ENCODE peak calls at places on chromosomes 1 and 21, in five cellular contexts. T is GM23338, X is colonic mucosa, K is GM13976, H is WTC11. V is an unnamed sample.

GRCh38 chr1:177864530-177865305 is 105.1 kb downstream of the SEC16B start:
- DNase-seq in T (no peak), X (no peak), K (no peak), H (no peak), V (no peak)

GRCh38 chr1:116374340-116375164 is 1.5 kb downstream of the ATP1A1 start:
- DNase-seq in T (peak), X (peak), K (no peak), H (peak), V (no peak)

GRCh38 chr1:226034482-226034881 is 28.0 kb upstream of the H3-3A start:
- DNase-seq in T (no peak), X (peak), K (no peak), H (no peak), V (no peak)

GRCh38 chr21:43991447-43991991 is 20.6 kb upstream of the TRAPPC10 start:
- DNase-seq in T (no peak), X (no peak), K (no peak), H (no peak), V (no peak)

GRCh38 chr21:44999428-44999971 is 59.7 kb downstream of the SLX9 start:
- DNase-seq in T (no peak), X (no peak), K (no peak), H (no peak), V (no peak)

GRCh38 chr1:8416857-8417256 is 98.9 kb downstream of the SLC45A1 start:
- DNase-seq in T (no peak), X (no peak), K (no peak), H (no peak), V (no peak)

GRCh38 chr1:211589782-211590721 is 11.1 kb upstream of the SLC30A1 start:
- DNase-seq in T (no peak), X (no peak), K (no peak), H (no peak), V (no peak)

GRCh38 chr1:229714964-229715603 is 89.0 kb downstream of the URB2 start:
- DNase-seq in T (peak), X (peak), K (peak), H (peak), V (peak)

GRCh38 chr1:165075725-165076370 is 280.7 kb downstream of the LMX1A start:
- DNase-seq in T (peak), X (no peak), K (no peak), H (peak), V (no peak)

GRCh38 chr1:80675469-80675868 is 1125.3 kb upstream of the ADGRL2 start:
- DNase-seq in T (peak), X (no peak), K (no peak), H (no peak), V (no peak)

GRCh38 chr1:179971563-179972496 is 17.2 kb downstream of the CEP350 start:
- DNase-seq in T (no peak), X (no peak), K (no peak), H (no peak), V (no peak)

GRCh38 chr1:145886811-145887210 is 1.1 kb upstream of the ANKRD35 start:
- DNase-seq in T (peak), X (no peak), K (no peak), H (no peak), V (no peak)
- TF ChIP-seq CTCF in T (no peak), X (no peak), K (no peak), H (no peak), V (no peak)

GRCh38 chr21:34270406-34270805 is 93.4 kb upstream of the KCNE2 start:
- DNase-seq in T (no peak), X (no peak), K (no peak), H (no peak), V (no peak)
- TF ChIP-seq CTCF in T (no peak), X (no peak), K (no peak), H (no peak), V (no peak)

DNA sequence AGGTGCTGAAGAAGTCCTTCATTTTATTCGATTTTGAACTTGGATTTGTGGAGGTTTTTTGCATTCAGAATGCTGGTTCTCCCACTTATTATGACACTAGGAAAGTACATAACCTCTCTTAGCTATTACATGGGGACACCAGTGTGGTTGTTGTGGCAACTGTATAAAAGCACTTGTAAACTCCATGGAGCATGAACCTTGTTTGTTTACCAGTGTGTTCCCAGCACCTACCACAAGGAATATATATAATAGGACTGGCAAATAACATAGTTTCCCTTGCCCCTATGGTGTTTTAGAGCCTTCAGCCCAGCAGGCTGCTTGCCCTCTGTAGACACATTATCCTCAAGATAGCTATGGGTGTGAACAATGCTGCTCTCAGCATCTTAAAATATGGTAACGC is 43.1 kb downstream of the RASSF5 start:
- DNase-seq in T (no peak), X (no peak), K (no peak), H (no peak), V (no peak)
- TF ChIP-seq CTCF in T (no peak), X (no peak), K (no peak), H (no peak), V (no peak)

GRCh38 chr1:57770772-57771171 is 346.9 kb upstream of the DAB1 start:
- DNase-seq in T (peak), X (no peak), K (no peak), H (no peak), V (no peak)
- TF ChIP-seq CTCF in T (peak), X (peak), K (no peak), H (peak), V (no peak)

GRCh38 chr1:43367904-43368645 is at the start of gene ELOVL1:
- DNase-seq in T (peak), X (peak), K (peak), H (peak), V (peak)
- TF ChIP-seq CTCF in T (peak), X (no peak), K (peak), H (no peak), V (peak)

DNA sequence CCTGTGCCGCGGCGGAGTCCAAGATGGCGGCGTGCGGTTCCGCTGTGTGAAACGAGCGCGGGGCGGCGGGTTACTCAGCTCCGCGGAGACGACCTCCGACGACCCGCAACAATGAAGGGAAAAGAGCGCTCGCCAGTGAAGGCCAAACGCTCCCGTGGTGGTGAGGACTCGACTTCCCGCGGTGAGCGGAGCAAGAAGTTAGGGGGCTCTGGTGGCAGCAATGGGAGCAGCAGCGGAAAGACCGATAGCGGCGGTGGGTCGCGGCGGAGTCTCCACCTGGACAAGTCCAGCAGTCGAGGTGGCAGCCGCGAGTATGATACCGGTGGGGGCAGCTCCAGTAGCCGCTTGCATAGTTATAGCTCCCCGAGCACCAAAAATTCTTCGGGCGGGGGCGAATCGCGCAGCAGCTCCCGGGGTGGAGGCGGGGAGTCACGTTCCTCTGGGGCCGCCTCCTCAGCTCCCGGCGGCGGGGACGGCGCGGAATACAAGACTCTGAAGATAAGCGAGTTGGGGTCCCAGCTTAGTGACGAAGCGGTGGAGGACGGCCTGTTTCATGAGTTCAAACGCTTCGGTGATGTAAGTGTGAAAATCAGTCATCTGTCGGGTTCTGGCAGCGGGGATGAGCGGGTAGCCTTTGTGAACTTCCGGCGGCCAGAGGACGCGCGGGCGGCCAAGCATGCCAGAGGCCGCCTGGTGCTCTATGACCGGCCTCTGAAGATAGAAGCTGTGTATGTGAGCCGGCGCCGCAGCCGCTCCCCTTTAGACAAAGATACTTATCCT is 440 bp downstream of the RBM15 start:
- DNase-seq in T (peak), X (peak), K (peak), H (peak), V (peak)
- TF ChIP-seq CTCF in T (no peak), X (no peak), K (no peak), H (no peak), V (no peak)

GRCh38 chr1:209646558-209646957 is 5.7 kb downstream of the LAMB3 start:
- DNase-seq in T (peak), X (no peak), K (no peak), H (peak), V (no peak)

GRCh38 chr1:209648366-209648765 is 3.9 kb downstream of the LAMB3 start:
- DNase-seq in T (no peak), X (no peak), K (no peak), H (no peak), V (no peak)

GRCh38 chr1:209645574-209646452 is 6.4 kb downstream of the LAMB3 start:
- DNase-seq in T (no peak), X (no peak), K (no peak), H (no peak), V (no peak)

GRCh38 chr1:209648931-209649776 is 3.1 kb downstream of the LAMB3 start:
- DNase-seq in T (no peak), X (peak), K (no peak), H (no peak), V (no peak)

GRCh38 chr1:209647212-209647611 is 5.0 kb downstream of the LAMB3 start:
- DNase-seq in T (no peak), X (no peak), K (no peak), H (no peak), V (no peak)
- TF ChIP-seq CTCF in T (no peak), X (no peak), K (no peak), H (no peak), V (no peak)

DNA sequence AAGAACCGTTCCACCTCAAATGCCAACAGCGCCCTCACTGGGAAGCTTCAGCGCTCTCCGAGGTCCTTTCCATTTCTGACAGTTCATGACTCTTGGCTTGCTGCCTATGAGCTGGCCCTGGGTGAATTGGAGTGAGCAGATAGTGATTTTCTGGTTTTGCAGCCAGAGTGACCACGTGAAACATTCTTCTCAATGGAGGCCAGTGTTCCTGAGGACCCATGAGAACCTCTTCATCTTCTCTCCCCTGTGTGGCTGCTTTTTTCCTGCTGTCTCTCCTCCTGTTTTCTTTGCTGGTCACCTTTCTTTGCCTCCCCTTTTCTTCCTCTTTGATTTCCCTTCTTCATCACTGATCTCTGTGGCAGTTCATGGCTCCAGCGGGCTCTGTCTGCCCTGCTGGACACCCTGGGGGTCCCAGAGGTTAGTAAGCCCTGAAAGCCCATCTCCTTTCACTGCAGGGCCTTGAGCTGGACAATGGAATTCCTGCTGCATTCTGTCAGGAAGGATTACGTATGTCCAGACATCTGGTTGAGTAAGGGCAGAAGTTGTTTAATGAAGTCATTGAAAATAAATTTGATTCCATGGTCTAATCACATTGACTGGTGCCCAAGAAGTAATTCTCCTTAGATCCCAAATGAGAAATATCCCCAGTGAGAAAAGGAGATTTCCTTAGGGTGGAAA is 29.9 kb downstream of the VASH2 start:
- DNase-seq in T (peak), X (no peak), K (no peak), H (peak), V (no peak)
- TF ChIP-seq CTCF in T (peak), X (no peak), K (no peak), H (no peak), V (peak)

DNA sequence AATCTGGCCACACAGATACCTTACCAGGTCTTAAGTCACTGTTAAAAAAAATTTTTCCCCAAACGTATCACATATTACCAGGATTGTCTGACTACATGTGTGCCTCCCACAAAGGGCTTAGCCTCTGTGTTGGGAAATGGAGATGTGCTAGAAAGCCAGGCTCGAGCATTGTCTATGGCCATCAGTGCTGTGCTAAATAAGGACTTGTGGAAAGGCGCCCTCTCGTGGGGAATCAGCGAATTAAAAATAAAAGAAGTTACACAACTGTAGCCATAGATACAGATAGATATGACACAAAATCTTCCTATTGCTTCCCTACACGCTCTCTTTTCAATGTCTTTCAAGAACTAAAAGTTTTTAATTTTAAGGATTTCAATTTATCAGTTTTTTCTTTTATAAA is 47.5 kb upstream of the CRNN start:
- DNase-seq in T (peak), X (peak), K (peak), H (peak), V (peak)
- TF ChIP-seq CTCF in T (peak), X (peak), K (peak), H (peak), V (peak)